ENCODE peak calls at places on chromosomes 7 and 10, in seven cellular contexts. C is KBM-7; E is NCI-H1092 treated with DMSO at 0.1 percent for 48 hours; P is activated T-cell treated with anti-CD3 and anti-CD28 coated beads for 1 hour; V is tibial artery; H is activated CD4-positive, alpha-beta T cell treated with anti-CD3 and anti-CD28 coated beads, Interleukin-2, amount 10 ng/mL, durations not matched to agents 7 days and 5 days; S is cardiac muscle cell. I is an unnamed sample.

GRCh38 chr10:42776681-42777080 is 5.9 kb upstream of the BMS1 start:
- DNase-seq in C (no peak), E (no peak), P (no peak), V (no peak), H (no peak), S (no peak), I (no peak)

GRCh38 chr7:7595451-7595850 is 28.8 kb downstream of the MIOS start:
- DNase-seq in C (peak; percentile 46), E (peak; percentile 55), P (no peak), V (no peak), H (no peak), S (peak; percentile 2), I (peak; percentile 54)

GRCh38 chr10:127525686-127526085 is 23.4 kb upstream of the NPS start:
- DNase-seq in C (no peak), E (no peak), P (no peak), V (no peak), H (no peak), S (no peak), I (no peak)

GRCh38 chr7:24819916-24820689 is 62.8 kb upstream of the GSDME start:
- DNase-seq in C (peak; percentile 87), E (peak; percentile 94), P (peak; percentile 62), V (peak; percentile 86), H (peak; percentile 86), S (peak; percentile 87), I (peak; percentile 85)

GRCh38 chr7:104883718-104884452 is 130.1 kb upstream of the KMT2E start:
- DNase-seq in C (peak; percentile 86), E (peak; percentile 66), P (peak; percentile 74), V (peak; percentile 91), H (peak; percentile 70), S (peak; percentile 86), I (peak; percentile 91)

GRCh38 chr7:130649004-130649790 is 19.4 kb downstream of the COPG2 start:
- DNase-seq in C (no peak), E (no peak), P (no peak), V (no peak), H (no peak), S (no peak), I (peak; percentile 52)

GRCh38 chr10:67836491-67836890 is 1.5 kb downstream of the DNAJC12 start:
- DNase-seq in C (no peak), E (no peak), P (no peak), V (no peak), H (no peak), S (no peak), I (no peak)

GRCh38 chr7:18638594-18639452 is 143.3 kb downstream of the HDAC9 start:
- DNase-seq in C (no peak), E (no peak), P (no peak), V (no peak), H (no peak), S (no peak), I (peak; percentile 66)

GRCh38 chr7:98831641-98832221 is 38.1 kb downstream of the TMEM130 start:
- DNase-seq in C (peak; percentile 32), E (no peak), P (peak; percentile 36), V (no peak), H (peak; percentile 42), S (no peak), I (no peak)

GRCh38 chr7:150451833-150452431 is 1.5 kb downstream of the GIMAP8 start:
- DNase-seq in C (no peak), E (no peak), P (no peak), V (no peak), H (peak; percentile 40), S (no peak), I (no peak)

GRCh38 chr10:110147961-110148360 is 59.4 kb upstream of the MXI1 start:
- DNase-seq in C (peak; percentile 18), E (no peak), P (no peak), V (no peak), H (no peak), S (no peak), I (no peak)

GRCh38 chr10:133455611-133456031 is 1.9 kb downstream of the SCART1 start:
- DNase-seq in C (no peak), E (no peak), P (no peak), V (peak; percentile 48), H (peak; percentile 3), S (no peak), I (no peak)

GRCh38 chr7:138889566-138889965 is 91.6 kb upstream of the ATP6V0A4 start:
- DNase-seq in C (no peak), E (peak; percentile 30), P (no peak), V (no peak), H (no peak), S (no peak), I (no peak)

I was measured in GM03348.